ENCODE peak calls at places on chromosomes 7 and 10, in five cellular contexts. One of them, this sample, is unnamed.
A peak's percentile ranks its signal among the peaks of the same experiment; 100 is the strongest.

GRCh38 chr7:158924956-158925355 is 68.6 kb downstream of the DYNC2I1 start:
- DNase-seq in mammary epithelial cell: no peak
- DNase-seq in IMR-90: peak; percentile 56
- DNase-seq in left ventricle myocardium inferior: no peak
- DNase-seq in right cardiac atrium: no peak
- DNase-seq in this sample: peak; percentile 25

GRCh38 chr7:99624487-99624886 is 7.7 kb downstream of the ZSCAN25 start:
- DNase-seq in IMR-90: no peak
- DNase-seq in left ventricle myocardium inferior: no peak
- DNase-seq in right cardiac atrium: no peak
- DNase-seq in mammary epithelial cell: no peak
- DNase-seq in this sample: no peak

GRCh38 chr7:106063692-106064091 is 48.4 kb downstream of the SYPL1 start:
- DNase-seq in left ventricle myocardium inferior: no peak
- DNase-seq in mammary epithelial cell: no peak
- DNase-seq in IMR-90: no peak
- DNase-seq in right cardiac atrium: no peak
- DNase-seq in this sample: no peak

GRCh38 chr10:121070257-121070656 is 219.1 kb downstream of the WDR11 start:
- DNase-seq in left ventricle myocardium inferior: no peak
- DNase-seq in right cardiac atrium: no peak
- DNase-seq in IMR-90: no peak
- DNase-seq in mammary epithelial cell: peak; percentile 35
- DNase-seq in this sample: no peak

GRCh38 chr10:97676770-97677581 is 10.1 kb downstream of the AVPI1 start:
- DNase-seq in mammary epithelial cell: peak; percentile 52
- DNase-seq in IMR-90: peak; percentile 63
- DNase-seq in left ventricle myocardium inferior: no peak
- DNase-seq in right cardiac atrium: no peak
- DNase-seq in this sample: peak; percentile 75

GRCh38 chr10:13820591-13821377 is 234.0 kb downstream of the PRPF18 start:
- DNase-seq in left ventricle myocardium inferior: peak; percentile 38
- DNase-seq in right cardiac atrium: peak; percentile 67
- DNase-seq in mammary epithelial cell: no peak
- DNase-seq in IMR-90: no peak
- DNase-seq in this sample: no peak

GRCh38 chr7:64874562-64875250 is 28.4 kb upstream of the ZNF273 start:
- DNase-seq in IMR-90: no peak
- DNase-seq in mammary epithelial cell: no peak
- DNase-seq in left ventricle myocardium inferior: no peak
- DNase-seq in right cardiac atrium: peak; percentile 45
- DNase-seq in this sample: no peak

GRCh38 chr7:128063025-128063560 is 31.9 kb upstream of the LRRC4 start:
- DNase-seq in left ventricle myocardium inferior: no peak
- DNase-seq in IMR-90: peak; percentile 22
- DNase-seq in right cardiac atrium: no peak
- DNase-seq in mammary epithelial cell: no peak
- DNase-seq in this sample: no peak

GRCh38 chr10:44799971-44800370 is 111.2 kb upstream of the TMEM72 start:
- DNase-seq in left ventricle myocardium inferior: no peak
- DNase-seq in right cardiac atrium: no peak
- DNase-seq in IMR-90: no peak
- DNase-seq in mammary epithelial cell: no peak
- DNase-seq in this sample: no peak

GRCh38 chr7:155007947-155008346 is 5.0 kb upstream of the PAXIP1 start:
- DNase-seq in IMR-90: no peak
- DNase-seq in left ventricle myocardium inferior: no peak
- DNase-seq in mammary epithelial cell: no peak
- DNase-seq in right cardiac atrium: no peak
- DNase-seq in this sample: no peak

GRCh38 chr7:132232394-132232793 is 343.9 kb downstream of the PLXNA4 start:
- DNase-seq in right cardiac atrium: no peak
- DNase-seq in mammary epithelial cell: no peak
- DNase-seq in IMR-90: no peak
- DNase-seq in left ventricle myocardium inferior: no peak
- DNase-seq in this sample: no peak

GRCh38 chr7:134886353-134887057 is 99.8 kb upstream of the AGBL3 start:
- DNase-seq in left ventricle myocardium inferior: peak; percentile 62
- DNase-seq in IMR-90: peak; percentile 80
- DNase-seq in right cardiac atrium: peak; percentile 74
- DNase-seq in mammary epithelial cell: peak; percentile 38
- DNase-seq in this sample: peak; percentile 62

GRCh38 chr7:32206488-32206887 is 136.3 kb upstream of the PDE1C start:
- DNase-seq in right cardiac atrium: no peak
- DNase-seq in mammary epithelial cell: no peak
- DNase-seq in left ventricle myocardium inferior: no peak
- DNase-seq in IMR-90: no peak
- DNase-seq in this sample: no peak

GRCh38 chr7:28587211-28587610 is 174.9 kb downstream of the CREB5 start:
- DNase-seq in mammary epithelial cell: peak; percentile 86
- DNase-seq in right cardiac atrium: no peak
- DNase-seq in left ventricle myocardium inferior: no peak
- DNase-seq in IMR-90: peak; percentile 31
- DNase-seq in this sample: peak; percentile 7

GRCh38 chr10:85642421-85643170 is 724.0 kb downstream of the GRID1 start:
- DNase-seq in IMR-90: no peak
- DNase-seq in mammary epithelial cell: peak; percentile 80
- DNase-seq in left ventricle myocardium inferior: no peak
- DNase-seq in right cardiac atrium: no peak
- DNase-seq in this sample: no peak
- H3K4me3 ChIP-seq in IMR-90: no peak overlapping the region
- H3K4me3 ChIP-seq in mammary epithelial cell: no peak overlapping the region
- H3K4me3 ChIP-seq in left ventricle myocardium inferior: no peak overlapping the region
- H3K4me3 ChIP-seq in right cardiac atrium: no peak overlapping the region
- H3K4me3 ChIP-seq in this sample: no peak overlapping the region

DNA sequence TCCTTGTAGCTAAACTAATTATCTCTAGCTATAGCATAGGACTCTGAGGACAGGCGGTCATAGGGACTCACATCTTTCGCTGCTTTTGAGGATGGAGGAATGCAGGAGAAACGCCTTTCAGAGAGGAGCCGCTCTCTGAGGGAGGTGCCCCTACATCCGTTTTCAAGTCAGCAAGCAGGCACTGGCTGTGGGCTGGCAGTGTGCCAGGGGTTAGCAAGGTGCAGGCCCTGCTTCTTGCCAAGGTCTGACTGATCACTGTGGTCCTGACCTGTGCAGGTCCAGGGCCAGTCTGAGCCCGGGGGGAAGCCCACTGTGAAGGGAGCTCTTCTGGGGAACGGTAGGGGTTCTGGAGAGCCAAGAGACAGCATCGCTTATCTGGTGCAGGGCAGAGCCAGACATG is 89.4 kb downstream of the SH3PXD2A start:
- DNase-seq in right cardiac atrium: peak; percentile 76
- DNase-seq in left ventricle myocardium inferior: peak; percentile 50
- DNase-seq in mammary epithelial cell: peak; percentile 49
- DNase-seq in IMR-90: peak; percentile 12
- DNase-seq in this sample: no peak
- H3K4me1 ChIP-seq in right cardiac atrium: peaks cover 23% of the 10 kb centered on the region
- H3K4me1 ChIP-seq in left ventricle myocardium inferior: peaks cover 76% of the 10 kb centered on the region
- H3K4me1 ChIP-seq in mammary epithelial cell: peaks cover 74% of the 10 kb centered on the region
- H3K4me1 ChIP-seq in IMR-90: peaks cover 25% of the 10 kb centered on the region
- H3K4me1 ChIP-seq in this sample: peaks cover 6% of the 10 kb centered on the region

GRCh38 chr7:149838224-149838991 is at the start of gene ZNF862:
- DNase-seq in right cardiac atrium: peak; percentile 99
- DNase-seq in IMR-90: peak; percentile 97
- DNase-seq in left ventricle myocardium inferior: peak; percentile 99
- DNase-seq in mammary epithelial cell: peak; percentile 96
- DNase-seq in this sample: peak; percentile 99

GRCh38 chr7:149836434-149836833 is 1.7 kb upstream of the ZNF862 start:
- DNase-seq in right cardiac atrium: no peak
- DNase-seq in mammary epithelial cell: no peak
- DNase-seq in IMR-90: peak; percentile 26
- DNase-seq in left ventricle myocardium inferior: no peak
- DNase-seq in this sample: no peak

GRCh38 chr7:149838992-149839408 is 825 bp downstream of the ZNF862 start:
- DNase-seq in IMR-90: peak; percentile 6
- DNase-seq in left ventricle myocardium inferior: no peak
- DNase-seq in right cardiac atrium: no peak
- DNase-seq in mammary epithelial cell: no peak
- DNase-seq in this sample: peak; percentile 40

GRCh38 chr7:149839933-149840332 is 1.8 kb downstream of the ZNF862 start:
- DNase-seq in left ventricle myocardium inferior: no peak
- DNase-seq in right cardiac atrium: no peak
- DNase-seq in IMR-90: no peak
- DNase-seq in mammary epithelial cell: no peak
- DNase-seq in this sample: no peak

DNA sequence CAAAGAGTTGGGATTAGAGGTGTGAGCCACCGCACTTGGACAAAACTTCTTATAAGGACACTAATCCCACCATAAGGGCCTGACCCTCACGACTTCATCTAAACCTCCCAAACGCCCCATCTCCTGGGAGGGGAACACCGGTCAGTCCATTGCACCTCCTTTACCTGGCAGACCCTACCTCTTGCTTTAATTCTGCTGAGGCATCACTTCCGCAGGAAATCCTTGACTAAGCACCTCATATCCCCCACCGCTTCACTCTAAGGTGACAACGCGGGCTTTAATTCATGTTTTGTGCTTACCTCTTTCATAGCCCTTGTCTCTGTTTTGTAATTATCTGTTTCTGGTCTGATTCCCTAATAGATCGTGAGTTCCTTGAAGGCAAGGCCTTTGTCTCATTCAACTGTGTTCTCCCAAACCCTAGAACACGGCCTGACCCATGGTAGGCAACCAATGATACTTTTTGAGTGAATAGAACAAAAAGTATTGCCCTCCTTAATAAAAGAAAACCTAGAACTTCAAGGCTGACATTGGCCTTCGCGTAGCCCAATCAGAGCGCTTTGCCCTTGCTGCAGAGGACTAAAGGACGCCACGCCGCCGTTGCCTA is 453 bp upstream of the ZNF862 start:
- DNase-seq in mammary epithelial cell: no peak
- DNase-seq in IMR-90: no peak
- DNase-seq in right cardiac atrium: peak; percentile 3
- DNase-seq in left ventricle myocardium inferior: no peak
- DNase-seq in this sample: no peak
- H3K4me3 ChIP-seq in mammary epithelial cell: no peak overlapping the region
- H3K4me3 ChIP-seq in IMR-90: no peak overlapping the region
- H3K4me3 ChIP-seq in right cardiac atrium: no peak overlapping the region
- H3K4me3 ChIP-seq in left ventricle myocardium inferior: peak overlapping the region; percentile 99
- H3K4me3 ChIP-seq in this sample: peak overlapping the region; percentile 98

GRCh38 chr7:110131344-110131743 is 959.6 kb upstream of the LRRN3 start:
- DNase-seq in mammary epithelial cell: no peak
- DNase-seq in right cardiac atrium: no peak
- DNase-seq in left ventricle myocardium inferior: no peak
- DNase-seq in IMR-90: no peak
- DNase-seq in this sample: no peak
- H3K4me1 ChIP-seq in mammary epithelial cell: no peaks in the 10 kb centered on the region
- H3K4me1 ChIP-seq in right cardiac atrium: no peaks in the 10 kb centered on the region
- H3K4me1 ChIP-seq in left ventricle myocardium inferior: no peaks in the 10 kb centered on the region
- H3K4me1 ChIP-seq in IMR-90: no peaks in the 10 kb centered on the region
- H3K4me1 ChIP-seq in this sample: no peaks in the 10 kb centered on the region

DNA sequence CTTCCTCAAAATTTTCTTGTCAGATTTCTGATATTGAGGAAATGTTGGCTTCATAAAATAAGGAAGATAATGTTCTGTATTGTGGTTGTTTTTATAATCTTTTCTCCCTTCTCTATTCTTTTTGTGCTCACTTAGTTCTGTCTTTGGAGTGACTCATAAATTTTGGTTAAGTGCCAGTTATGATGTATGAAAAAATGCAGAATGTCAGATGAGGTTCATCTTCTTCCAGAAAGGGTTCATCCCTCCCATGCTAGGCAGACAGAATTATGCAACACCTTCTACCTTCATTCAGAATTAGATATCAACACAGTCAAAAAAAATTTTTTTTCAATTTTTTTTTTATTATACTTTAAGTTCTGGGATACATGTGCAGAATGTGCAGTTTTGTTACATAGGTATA is 36.6 kb upstream of the CYP2C19 start:
- DNase-seq in IMR-90: no peak
- DNase-seq in mammary epithelial cell: peak; percentile 41
- DNase-seq in left ventricle myocardium inferior: no peak
- DNase-seq in right cardiac atrium: no peak
- DNase-seq in this sample: no peak
- H3K4me3 ChIP-seq in IMR-90: no peak overlapping the region
- H3K4me3 ChIP-seq in mammary epithelial cell: no peak overlapping the region
- H3K4me3 ChIP-seq in left ventricle myocardium inferior: no peak overlapping the region
- H3K4me3 ChIP-seq in right cardiac atrium: no peak overlapping the region
- H3K4me3 ChIP-seq in this sample: no peak overlapping the region

GRCh38 chr10:111976557-111976956 is 207.0 kb downstream of the GPAM start:
- DNase-seq in mammary epithelial cell: no peak
- DNase-seq in left ventricle myocardium inferior: no peak
- DNase-seq in IMR-90: no peak
- DNase-seq in right cardiac atrium: no peak
- DNase-seq in this sample: no peak

GRCh38 chr10:111972109-111972508 is 211.5 kb downstream of the GPAM start:
- DNase-seq in left ventricle myocardium inferior: no peak
- DNase-seq in mammary epithelial cell: no peak
- DNase-seq in right cardiac atrium: no peak
- DNase-seq in IMR-90: no peak
- DNase-seq in this sample: no peak

GRCh38 chr10:111973826-111974225 is 209.7 kb downstream of the GPAM start:
- DNase-seq in mammary epithelial cell: no peak
- DNase-seq in right cardiac atrium: no peak
- DNase-seq in left ventricle myocardium inferior: no peak
- DNase-seq in IMR-90: no peak
- DNase-seq in this sample: no peak

GRCh38 chr10:111973306-111973705 is 210.3 kb downstream of the GPAM start:
- DNase-seq in mammary epithelial cell: no peak
- DNase-seq in left ventricle myocardium inferior: no peak
- DNase-seq in right cardiac atrium: no peak
- DNase-seq in IMR-90: no peak
- DNase-seq in this sample: no peak

GRCh38 chr10:111974325-111974724 is 209.2 kb downstream of the GPAM start:
- DNase-seq in right cardiac atrium: no peak
- DNase-seq in IMR-90: no peak
- DNase-seq in mammary epithelial cell: no peak
- DNase-seq in left ventricle myocardium inferior: no peak
- DNase-seq in this sample: no peak
- H3K4me1 ChIP-seq in right cardiac atrium: no peaks in the 10 kb centered on the region
- H3K4me1 ChIP-seq in IMR-90: no peaks in the 10 kb centered on the region
- H3K4me1 ChIP-seq in mammary epithelial cell: no peaks in the 10 kb centered on the region
- H3K4me1 ChIP-seq in left ventricle myocardium inferior: no peaks in the 10 kb centered on the region
- H3K4me1 ChIP-seq in this sample: peaks cover 44% of the 10 kb centered on the region

DNA sequence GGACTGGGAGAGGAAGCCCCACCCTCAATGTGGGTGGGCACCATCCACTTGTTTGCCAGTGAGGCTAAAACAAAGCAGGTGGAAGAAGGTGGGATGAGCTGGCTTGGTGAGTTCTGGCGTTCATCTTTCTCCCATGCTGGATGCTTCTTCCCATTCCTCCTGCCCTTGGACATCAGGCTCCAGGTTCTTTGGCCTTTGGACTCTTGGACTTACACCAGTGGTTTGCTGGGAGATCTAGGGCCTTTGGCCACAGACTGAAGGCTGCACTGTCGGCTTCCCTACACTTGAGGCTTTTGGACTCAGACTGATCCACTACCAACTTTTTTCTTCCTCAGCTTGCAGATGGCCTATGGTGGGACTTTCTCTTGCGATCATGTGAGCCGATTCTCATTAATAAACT is 106.3 kb downstream of the HERPUD2 start:
- DNase-seq in right cardiac atrium: no peak
- DNase-seq in left ventricle myocardium inferior: no peak
- DNase-seq in IMR-90: no peak
- DNase-seq in mammary epithelial cell: no peak
- DNase-seq in this sample: no peak
- H3K4me3 ChIP-seq in right cardiac atrium: no peak overlapping the region
- H3K4me3 ChIP-seq in left ventricle myocardium inferior: no peak overlapping the region
- H3K4me3 ChIP-seq in IMR-90: no peak overlapping the region
- H3K4me3 ChIP-seq in mammary epithelial cell: no peak overlapping the region
- H3K4me3 ChIP-seq in this sample: no peak overlapping the region

This sample was measured in adipocyte.